ENCODE peak calls at places on chromosome 16, in seven cellular contexts. One of them, this sample, is unnamed.
A peak's percentile ranks its signal among the peaks of the same experiment; 100 is the strongest.

GRCh38 chr16:1772908-1773702 is at the start of gene MRPS34:
- DNase-seq in testis: peak; percentile 85
- DNase-seq in CD8-positive, alpha-beta T cell: peak; percentile 78
- DNase-seq in fibroblast of lung: peak; percentile 86
- DNase-seq in CD4-positive, CD25-positive, alpha-beta regulatory T cell: peak; percentile 78
- DNase-seq in PC-9: peak; percentile 93
- DNase-seq in thyroid gland: peak; percentile 84
- DNase-seq in this sample: no peak

GRCh38 chr16:16096161-16096857 is 127.0 kb downstream of the ABCC6 start:
- DNase-seq in PC-9: no peak
- DNase-seq in fibroblast of lung: peak; percentile 89
- DNase-seq in CD8-positive, alpha-beta T cell: no peak
- DNase-seq in CD4-positive, CD25-positive, alpha-beta regulatory T cell: no peak
- DNase-seq in thyroid gland: peak; percentile 85
- DNase-seq in testis: peak; percentile 78
- DNase-seq in this sample: no peak

GRCh38 chr16:919658-920631 is 50.8 kb downstream of the LMF1 start:
- DNase-seq in CD8-positive, alpha-beta T cell: no peak
- DNase-seq in PC-9: no peak
- DNase-seq in thyroid gland: no peak
- DNase-seq in fibroblast of lung: no peak
- DNase-seq in CD4-positive, CD25-positive, alpha-beta regulatory T cell: no peak
- DNase-seq in testis: no peak
- DNase-seq in this sample: no peak

GRCh38 chr16:23509763-23510153 is 536 bp downstream of the GGA2 start:
- DNase-seq in testis: peak; percentile 50
- DNase-seq in fibroblast of lung: peak; percentile 33
- DNase-seq in CD4-positive, CD25-positive, alpha-beta regulatory T cell: peak; percentile 46
- DNase-seq in PC-9: no peak
- DNase-seq in thyroid gland: peak; percentile 40
- DNase-seq in CD8-positive, alpha-beta T cell: peak; percentile 40
- DNase-seq in this sample: no peak

GRCh38 chr16:49605536-49606241 is 232.1 kb downstream of the C16orf78 start:
- DNase-seq in CD4-positive, CD25-positive, alpha-beta regulatory T cell: no peak
- DNase-seq in PC-9: no peak
- DNase-seq in testis: no peak
- DNase-seq in fibroblast of lung: no peak
- DNase-seq in CD8-positive, alpha-beta T cell: no peak
- DNase-seq in thyroid gland: no peak
- DNase-seq in this sample: no peak

GRCh38 chr16:83458612-83459011 is 349.2 kb upstream of the HSBP1 start:
- DNase-seq in thyroid gland: no peak
- DNase-seq in CD4-positive, CD25-positive, alpha-beta regulatory T cell: no peak
- DNase-seq in PC-9: no peak
- DNase-seq in testis: no peak
- DNase-seq in CD8-positive, alpha-beta T cell: no peak
- DNase-seq in fibroblast of lung: peak; percentile 70
- DNase-seq in this sample: peak; percentile 34

GRCh38 chr16:31874354-31875111 is 926 bp downstream of the ZNF267 start:
- DNase-seq in testis: no peak
- DNase-seq in fibroblast of lung: peak; percentile 59
- DNase-seq in thyroid gland: no peak
- DNase-seq in CD4-positive, CD25-positive, alpha-beta regulatory T cell: peak; percentile 19
- DNase-seq in PC-9: peak; percentile 39
- DNase-seq in CD8-positive, alpha-beta T cell: no peak
- DNase-seq in this sample: no peak

GRCh38 chr16:22659933-22660332 is 149.2 kb downstream of the NPIPB5 start:
- DNase-seq in thyroid gland: no peak
- DNase-seq in CD8-positive, alpha-beta T cell: no peak
- DNase-seq in PC-9: no peak
- DNase-seq in testis: no peak
- DNase-seq in fibroblast of lung: no peak
- DNase-seq in CD4-positive, CD25-positive, alpha-beta regulatory T cell: no peak
- DNase-seq in this sample: no peak

GRCh38 chr16:51538707-51539604 is 387.9 kb upstream of the SALL1 start:
- DNase-seq in CD8-positive, alpha-beta T cell: no peak
- DNase-seq in CD4-positive, CD25-positive, alpha-beta regulatory T cell: no peak
- DNase-seq in fibroblast of lung: peak; percentile 94
- DNase-seq in thyroid gland: peak; percentile 36
- DNase-seq in testis: no peak
- DNase-seq in PC-9: no peak
- DNase-seq in this sample: no peak

GRCh38 chr16:30025574-30025973 is 2.6 kb downstream of the C16orf92 start:
- DNase-seq in thyroid gland: no peak
- DNase-seq in fibroblast of lung: no peak
- DNase-seq in testis: no peak
- DNase-seq in CD8-positive, alpha-beta T cell: no peak
- DNase-seq in CD4-positive, CD25-positive, alpha-beta regulatory T cell: no peak
- DNase-seq in PC-9: no peak
- DNase-seq in this sample: no peak

GRCh38 chr16:30026449-30026848 is 3.5 kb downstream of the C16orf92 start:
- DNase-seq in PC-9: no peak
- DNase-seq in testis: no peak
- DNase-seq in CD4-positive, CD25-positive, alpha-beta regulatory T cell: no peak
- DNase-seq in CD8-positive, alpha-beta T cell: no peak
- DNase-seq in fibroblast of lung: no peak
- DNase-seq in thyroid gland: no peak
- DNase-seq in this sample: no peak

GRCh38 chr16:30030011-30030685 is 923 bp downstream of the TLCD3B start:
- DNase-seq in CD4-positive, CD25-positive, alpha-beta regulatory T cell: no peak
- DNase-seq in thyroid gland: no peak
- DNase-seq in fibroblast of lung: no peak
- DNase-seq in testis: no peak
- DNase-seq in PC-9: no peak
- DNase-seq in CD8-positive, alpha-beta T cell: no peak
- DNase-seq in this sample: no peak

GRCh38 chr16:30028438-30029093 is 2.5 kb downstream of the TLCD3B start:
- DNase-seq in fibroblast of lung: no peak
- DNase-seq in thyroid gland: peak; percentile 27
- DNase-seq in CD8-positive, alpha-beta T cell: no peak
- DNase-seq in PC-9: peak; percentile 51
- DNase-seq in CD4-positive, CD25-positive, alpha-beta regulatory T cell: no peak
- DNase-seq in testis: peak; percentile 37
- DNase-seq in this sample: no peak

DNA sequence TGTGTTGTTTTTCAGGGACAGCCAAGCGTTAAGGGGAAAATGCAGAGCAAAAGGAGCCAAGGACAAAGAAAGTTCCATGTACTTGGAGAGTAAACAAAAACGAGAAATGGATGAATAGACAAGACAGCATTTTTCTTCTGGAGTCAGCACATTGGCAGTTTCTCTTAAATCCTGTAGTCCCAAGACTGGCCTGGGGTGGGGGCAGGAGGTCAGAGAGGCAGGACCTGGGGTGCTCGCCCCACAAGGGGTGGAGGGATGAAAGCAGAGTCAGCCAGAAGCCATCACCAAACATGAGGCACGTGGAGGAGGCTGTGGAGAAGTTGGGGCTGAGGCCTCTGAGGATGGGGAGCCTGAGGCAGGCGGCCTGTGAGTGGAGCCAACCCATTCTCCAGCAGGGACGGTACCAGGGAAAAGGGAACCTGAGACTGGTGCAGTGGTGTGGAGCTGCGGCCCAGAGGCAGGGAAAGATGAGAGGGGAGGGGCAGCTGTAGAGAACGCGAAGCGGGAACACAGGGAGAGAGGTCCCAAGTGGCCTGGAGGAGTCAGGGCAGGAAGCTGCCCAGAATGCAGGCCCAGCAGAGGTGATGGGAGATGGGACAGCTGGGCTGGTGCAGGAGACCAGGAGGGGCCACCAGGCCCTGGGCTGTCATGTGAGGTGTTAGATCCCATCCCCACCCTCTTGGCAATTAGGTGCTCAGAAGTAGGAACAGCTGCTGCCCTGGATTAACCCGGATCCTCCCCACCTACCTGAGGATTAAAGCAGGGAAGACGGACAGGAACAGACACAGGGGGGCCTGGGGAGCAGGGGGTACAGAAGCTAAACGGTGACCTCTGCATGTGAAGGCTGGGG is 3.3 kb downstream of the TLCD3B start:
- DNase-seq in fibroblast of lung: no peak
- DNase-seq in PC-9: no peak
- DNase-seq in CD8-positive, alpha-beta T cell: no peak
- DNase-seq in thyroid gland: no peak
- DNase-seq in testis: no peak
- DNase-seq in CD4-positive, CD25-positive, alpha-beta regulatory T cell: no peak
- DNase-seq in this sample: no peak
- H3K27ac ChIP-seq in fibroblast of lung: no peak overlapping the region
- H3K27ac ChIP-seq in PC-9: no peak overlapping the region
- H3K27ac ChIP-seq in CD8-positive, alpha-beta T cell: no peak overlapping the region
- H3K27ac ChIP-seq in thyroid gland: no peak overlapping the region
- H3K27ac ChIP-seq in testis: no peak overlapping the region
- H3K27ac ChIP-seq in CD4-positive, CD25-positive, alpha-beta regulatory T cell: no peak overlapping the region
- H3K27ac ChIP-seq in this sample: no peak overlapping the region

GRCh38 chr16:85488414-85488813 is 124.7 kb upstream of the GSE1 start:
- DNase-seq in thyroid gland: no peak
- DNase-seq in CD4-positive, CD25-positive, alpha-beta regulatory T cell: no peak
- DNase-seq in CD8-positive, alpha-beta T cell: no peak
- DNase-seq in PC-9: no peak
- DNase-seq in fibroblast of lung: no peak
- DNase-seq in testis: no peak
- DNase-seq in this sample: no peak
- H3K27ac ChIP-seq in thyroid gland: no peak overlapping the region
- H3K27ac ChIP-seq in CD4-positive, CD25-positive, alpha-beta regulatory T cell: no peak overlapping the region
- H3K27ac ChIP-seq in CD8-positive, alpha-beta T cell: no peak overlapping the region
- H3K27ac ChIP-seq in PC-9: no peak overlapping the region
- H3K27ac ChIP-seq in fibroblast of lung: no peak overlapping the region
- H3K27ac ChIP-seq in testis: no peak overlapping the region
- H3K27ac ChIP-seq in this sample: no peak overlapping the region

DNA sequence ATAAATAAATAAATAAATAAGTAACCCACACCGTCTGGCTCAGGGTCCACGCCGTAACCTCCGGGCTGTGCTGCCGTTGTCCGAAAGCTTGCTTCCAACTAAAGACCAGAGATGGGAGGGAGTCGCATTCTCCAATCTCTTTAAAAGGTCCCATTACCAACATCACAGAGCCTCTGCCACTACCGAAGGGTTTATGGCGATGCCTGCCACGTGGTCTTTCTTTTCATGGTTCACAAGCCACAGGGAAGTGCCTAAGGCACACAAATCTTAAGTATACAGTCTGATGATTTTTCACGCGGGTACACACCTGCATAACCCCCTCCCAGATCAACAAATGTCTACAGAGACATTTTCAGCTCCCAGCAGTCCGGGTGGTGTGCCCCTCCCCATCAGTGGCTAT is 1.4 kb downstream of the COTL1 start:
- DNase-seq in testis: no peak
- DNase-seq in CD4-positive, CD25-positive, alpha-beta regulatory T cell: peak; percentile 20
- DNase-seq in thyroid gland: peak; percentile 47
- DNase-seq in PC-9: no peak
- DNase-seq in fibroblast of lung: no peak
- DNase-seq in CD8-positive, alpha-beta T cell: peak; percentile 34
- DNase-seq in this sample: no peak
- H3K27ac ChIP-seq in testis: no peak overlapping the region
- H3K27ac ChIP-seq in CD4-positive, CD25-positive, alpha-beta regulatory T cell: peak overlapping the region; percentile 38
- H3K27ac ChIP-seq in thyroid gland: no peak overlapping the region
- H3K27ac ChIP-seq in PC-9: peak overlapping the region; percentile 46
- H3K27ac ChIP-seq in fibroblast of lung: peak overlapping the region; percentile 77
- H3K27ac ChIP-seq in CD8-positive, alpha-beta T cell: peak overlapping the region; percentile 66
- H3K27ac ChIP-seq in this sample: no peak overlapping the region

GRCh38 chr16:80547145-80547544 is 6.4 kb downstream of the DYNLRB2 start:
- DNase-seq in PC-9: no peak
- DNase-seq in testis: no peak
- DNase-seq in CD8-positive, alpha-beta T cell: no peak
- DNase-seq in CD4-positive, CD25-positive, alpha-beta regulatory T cell: no peak
- DNase-seq in fibroblast of lung: no peak
- DNase-seq in thyroid gland: no peak
- DNase-seq in this sample: no peak
- H3K27ac ChIP-seq in PC-9: no peak overlapping the region
- H3K27ac ChIP-seq in testis: no peak overlapping the region
- H3K27ac ChIP-seq in CD8-positive, alpha-beta T cell: no peak overlapping the region
- H3K27ac ChIP-seq in CD4-positive, CD25-positive, alpha-beta regulatory T cell: no peak overlapping the region
- H3K27ac ChIP-seq in fibroblast of lung: no peak overlapping the region
- H3K27ac ChIP-seq in thyroid gland: no peak overlapping the region
- H3K27ac ChIP-seq in this sample: no peak overlapping the region

GRCh38 chr16:25093208-25094061 is 18.1 kb upstream of the LCMT1 start:
- DNase-seq in testis: no peak
- DNase-seq in CD8-positive, alpha-beta T cell: no peak
- DNase-seq in fibroblast of lung: no peak
- DNase-seq in PC-9: no peak
- DNase-seq in thyroid gland: no peak
- DNase-seq in CD4-positive, CD25-positive, alpha-beta regulatory T cell: peak; percentile 30
- DNase-seq in this sample: no peak
- H3K27ac ChIP-seq in testis: no peak overlapping the region
- H3K27ac ChIP-seq in CD8-positive, alpha-beta T cell: peak overlapping the region; percentile 20
- H3K27ac ChIP-seq in fibroblast of lung: no peak overlapping the region
- H3K27ac ChIP-seq in PC-9: no peak overlapping the region
- H3K27ac ChIP-seq in thyroid gland: no peak overlapping the region
- H3K27ac ChIP-seq in CD4-positive, CD25-positive, alpha-beta regulatory T cell: peak overlapping the region; percentile 67
- H3K27ac ChIP-seq in this sample: no peak overlapping the region

DNA sequence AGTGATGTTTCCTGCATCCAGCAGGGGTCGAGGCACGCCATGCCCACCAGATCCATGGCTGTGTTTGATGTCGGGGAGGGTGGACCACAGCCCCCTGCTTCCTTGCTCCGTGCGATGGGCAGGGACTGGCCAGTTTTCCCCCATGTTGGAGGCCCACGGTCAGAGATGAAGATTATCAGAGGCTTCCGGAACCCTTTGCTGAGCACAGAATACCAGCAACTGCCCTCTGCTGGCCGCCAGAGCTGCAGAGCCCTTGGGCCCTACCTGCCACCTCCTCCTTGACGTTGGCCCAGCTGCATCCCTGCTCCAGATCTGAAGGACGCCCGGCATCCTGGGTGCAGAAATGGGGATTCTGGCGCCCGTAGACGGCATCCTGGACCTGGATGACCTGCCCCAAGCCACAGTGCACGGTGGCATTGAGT is 23.7 kb upstream of the BCO1 start:
- DNase-seq in CD4-positive, CD25-positive, alpha-beta regulatory T cell: no peak
- DNase-seq in testis: peak; percentile 46
- DNase-seq in PC-9: no peak
- DNase-seq in thyroid gland: no peak
- DNase-seq in fibroblast of lung: no peak
- DNase-seq in CD8-positive, alpha-beta T cell: no peak
- DNase-seq in this sample: no peak
- H3K27ac ChIP-seq in CD4-positive, CD25-positive, alpha-beta regulatory T cell: no peak overlapping the region
- H3K27ac ChIP-seq in testis: no peak overlapping the region
- H3K27ac ChIP-seq in PC-9: no peak overlapping the region
- H3K27ac ChIP-seq in thyroid gland: no peak overlapping the region
- H3K27ac ChIP-seq in fibroblast of lung: no peak overlapping the region
- H3K27ac ChIP-seq in CD8-positive, alpha-beta T cell: no peak overlapping the region
- H3K27ac ChIP-seq in this sample: no peak overlapping the region

GRCh38 chr16:70572050-70572925 is 48.7 kb downstream of the SF3B3 start:
- DNase-seq in fibroblast of lung: no peak
- DNase-seq in CD4-positive, CD25-positive, alpha-beta regulatory T cell: no peak
- DNase-seq in testis: no peak
- DNase-seq in CD8-positive, alpha-beta T cell: no peak
- DNase-seq in thyroid gland: no peak
- DNase-seq in PC-9: no peak
- DNase-seq in this sample: no peak
- H3K27ac ChIP-seq in fibroblast of lung: peak overlapping the region; percentile 58
- H3K27ac ChIP-seq in CD4-positive, CD25-positive, alpha-beta regulatory T cell: no peak overlapping the region
- H3K27ac ChIP-seq in testis: peak overlapping the region; percentile 33
- H3K27ac ChIP-seq in CD8-positive, alpha-beta T cell: no peak overlapping the region
- H3K27ac ChIP-seq in thyroid gland: no peak overlapping the region
- H3K27ac ChIP-seq in PC-9: peak overlapping the region; percentile 46
- H3K27ac ChIP-seq in this sample: peak overlapping the region; percentile 75

This sample was measured in epithelial cell of prostate.